ENCODE peak calls at places on chromosome 14, in five cellular contexts. Q is epithelial cell of esophagus, X is A673, U is right lobe of liver, A is GM12865. F is an unnamed sample.

GRCh38 chr14:59161571-59162175 is 26.8 kb upstream of the DAAM1 start:
- DNase-seq in U (no peak), X (peak), Q (peak), A (peak), F (no peak)

GRCh38 chr14:75044322-75044721 is 6.9 kb downstream of the MLH3 start:
- DNase-seq in A (no peak), U (no peak), Q (peak), X (peak), F (no peak)

GRCh38 chr14:71720978-71721624 is 211.1 kb upstream of the RGS6 start:
- DNase-seq in A (peak), U (no peak), Q (peak), X (peak), F (no peak)

GRCh38 chr14:93219103-93219726 is 12.2 kb downstream of the UBR7 start:
- DNase-seq in A (peak), U (no peak), Q (peak), X (peak), F (no peak)

GRCh38 chr14:93970967-93971634 is 5.3 kb downstream of the ASB2 start:
- DNase-seq in X (no peak), U (no peak), Q (no peak), A (peak), F (peak)

GRCh38 chr14:35480119-35480769 is 53.7 kb upstream of the INSM2 start:
- DNase-seq in X (no peak), A (peak), U (no peak), Q (peak), F (peak)

GRCh38 chr14:102138935-102139247 is 806 bp upstream of the WDR20 start:
- DNase-seq in Q (no peak), U (no peak), X (no peak), A (no peak), F (no peak)

GRCh38 chr14:95759952-95760351 is 46.0 kb upstream of the TCL1A start:
- DNase-seq in Q (no peak), A (no peak), U (no peak), X (no peak), F (no peak)

GRCh38 chr14:68487805-68488590 is 304.9 kb downstream of the ZFP36L1 start:
- DNase-seq in A (no peak), Q (peak), X (no peak), U (no peak), F (no peak)

GRCh38 chr14:101715209-101716076 is 46.1 kb upstream of the PPP2R5C start:
- DNase-seq in A (no peak), U (no peak), Q (no peak), X (no peak), F (no peak)

GRCh38 chr14:89365071-89365801 is 51.8 kb downstream of the FOXN3 start:
- DNase-seq in A (peak), X (peak), U (no peak), Q (no peak), F (peak)

GRCh38 chr14:50545618-50546017 is 13.2 kb upstream of the MAP4K5 start:
- DNase-seq in U (no peak), X (no peak), Q (peak), A (no peak), F (no peak)

GRCh38 chr14:74085047-74085637 is 386 bp downstream of the LIN52 start:
- DNase-seq in Q (peak), U (no peak), A (peak), X (no peak), F (peak)

GRCh38 chr14:67493092-67493717 is 4.7 kb upstream of the TMEM229B start:
- DNase-seq in X (no peak), Q (no peak), U (no peak), A (peak), F (peak)

GRCh38 chr14:101483829-101484228 is 77.5 kb upstream of the DIO3 start:
- DNase-seq in X (no peak), Q (no peak), U (no peak), A (no peak), F (no peak)

GRCh38 chr14:54637829-54638446 is 71.0 kb downstream of the SAMD4A start:
- DNase-seq in Q (peak), X (peak), U (no peak), A (no peak), F (no peak)

GRCh38 chr14:65070710-65071033 is 31.6 kb downstream of the MAX start:
- DNase-seq in A (peak), X (peak), U (no peak), Q (no peak), F (no peak)

GRCh38 chr14:64960762-64961276 is 11.3 kb downstream of the RAB15 start:
- DNase-seq in A (no peak), U (no peak), X (no peak), Q (no peak), F (no peak)

GRCh38 chr14:80211143-80212024 is at the start of gene DIO2:
- DNase-seq in Q (peak), U (no peak), A (no peak), X (peak), F (no peak)

GRCh38 chr14:94089479-94089878 is 8.4 kb downstream of the IFI27L1 start:
- DNase-seq in U (no peak), A (no peak), Q (peak), X (no peak), F (no peak)

GRCh38 chr14:87013583-87013982 is 979.4 kb downstream of the GALC start:
- DNase-seq in A (no peak), U (no peak), Q (peak), X (no peak), F (no peak)

GRCh38 chr14:64502476-64503183 is 1.0 kb downstream of the ZBTB25 start:
- DNase-seq in U (no peak), A (peak), Q (peak), X (no peak), F (no peak)

GRCh38 chr14:86221755-86222154 is 691.8 kb downstream of the FLRT2 start:
- DNase-seq in Q (no peak), X (no peak), U (no peak), A (no peak), F (no peak)

GRCh38 chr14:81837304-81837703 is 303.7 kb upstream of the SEL1L start:
- DNase-seq in Q (no peak), X (no peak), A (no peak), U (no peak), F (no peak)

GRCh38 chr14:101927859-101928258 is 36.5 kb upstream of the DYNC1H1 start:
- DNase-seq in X (no peak), U (peak), Q (peak), A (no peak), F (no peak)

GRCh38 chr14:64049616-64050381 is 197.0 kb downstream of the SYNE2 start:
- DNase-seq in X (no peak), A (no peak), U (no peak), Q (no peak), F (no peak)

GRCh38 chr14:88556581-88556980 is 1.8 kb upstream of the PTPN21 start:
- DNase-seq in Q (no peak), U (no peak), A (no peak), X (no peak), F (no peak)

GRCh38 chr14:70714055-70714550 is 72.4 kb downstream of the TTC9 start:
- DNase-seq in A (peak), X (peak), Q (peak), U (no peak), F (peak)

GRCh38 chr14:58805605-58806358 is 168.0 kb downstream of the DACT1 start:
- DNase-seq in Q (no peak), A (no peak), X (peak), U (no peak), F (no peak)

GRCh38 chr14:34496679-34497513 is 34.9 kb upstream of the SPTSSA start:
- DNase-seq in Q (peak), U (no peak), X (peak), A (no peak), F (no peak)

GRCh38 chr14:63951429-63951828 is 98.6 kb downstream of the SYNE2 start:
- DNase-seq in U (no peak), A (no peak), Q (no peak), X (no peak), F (no peak)

GRCh38 chr14:26993541-26993940 is 395.7 kb upstream of the NOVA1 start:
- DNase-seq in U (no peak), A (no peak), X (no peak), Q (no peak), F (no peak)

GRCh38 chr14:74362361-74362915 is 14.2 kb downstream of the VRTN start:
- DNase-seq in A (peak), Q (peak), X (peak), U (peak), F (no peak)

GRCh38 chr14:93033983-93034670 is 81.6 kb downstream of the ITPK1 start:
- DNase-seq in U (no peak), Q (no peak), X (peak), A (peak), F (peak)

GRCh38 chr14:68824517-68825347 is 31.9 kb upstream of the ZFP36L1 start:
- DNase-seq in X (peak), U (peak), A (peak), Q (peak), F (no peak)

GRCh38 chr14:35051796-35052195 is 5.7 kb downstream of the FAM177A1 start:
- DNase-seq in U (no peak), X (no peak), A (no peak), Q (no peak), F (no peak)

GRCh38 chr14:68495101-68495637 is 297.7 kb downstream of the ZFP36L1 start:
- DNase-seq in X (no peak), Q (peak), A (no peak), U (no peak), F (no peak)

GRCh38 chr14:88852632-88853031 is 28.2 kb downstream of the TTC8 start:
- DNase-seq in U (no peak), A (no peak), X (no peak), Q (no peak), F (no peak)

GRCh38 chr14:64718762-64719161 is 14.5 kb downstream of the PLEKHG3 start:
- DNase-seq in Q (no peak), X (no peak), A (no peak), U (no peak), F (no peak)

DNA sequence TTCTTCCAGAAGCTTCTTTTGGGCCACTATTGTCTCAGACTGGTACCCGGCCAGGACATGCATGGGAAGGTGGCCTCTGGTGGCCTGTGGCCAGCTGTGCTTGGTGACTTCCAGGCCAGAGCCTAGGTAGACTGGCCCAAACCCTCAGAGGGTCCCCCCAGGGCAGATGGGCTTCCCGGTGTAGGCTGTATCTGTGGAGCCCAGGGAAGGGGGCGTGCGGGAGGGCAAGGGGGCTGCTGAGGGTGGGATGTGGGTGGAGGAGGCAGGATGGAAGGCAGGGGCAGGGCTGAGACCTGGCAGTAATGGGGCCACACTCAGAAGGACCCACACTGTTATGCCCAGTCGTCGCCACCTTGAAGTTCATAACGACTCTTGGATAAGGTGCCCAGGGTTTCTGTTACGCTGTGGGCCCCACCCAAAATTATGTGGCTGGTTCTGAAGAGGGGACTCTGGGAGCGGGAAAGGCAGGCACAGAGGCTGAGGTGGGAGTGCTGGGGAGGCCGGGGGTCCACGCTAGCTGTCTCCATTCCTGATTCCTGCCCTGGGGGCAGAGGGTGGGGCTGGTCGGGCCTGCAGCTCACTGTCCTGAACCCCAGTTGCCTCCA is 52.1 kb downstream of the KIF26A start:
- DNase-seq in U (no peak), A (no peak), Q (no peak), X (no peak), F (no peak)
- TF ChIP-seq CTCF in U (no peak), A (no peak), Q (no peak), X (no peak), F (no peak)

GRCh38 chr14:103209054-103209453 is 85.8 kb downstream of the TNFAIP2 start:
- DNase-seq in Q (no peak), X (no peak), U (no peak), A (no peak), F (no peak)
- TF ChIP-seq CTCF in Q (no peak), X (no peak), U (no peak), A (no peak), F (no peak)

GRCh38 chr14:77151918-77152588 is 10.5 kb upstream of the ZDHHC22 start:
- DNase-seq in Q (peak), X (peak), A (peak), U (no peak), F (no peak)

GRCh38 chr14:77148510-77149231 is 7.1 kb upstream of the ZDHHC22 start:
- DNase-seq in A (no peak), Q (no peak), X (no peak), U (no peak), F (no peak)

GRCh38 chr14:77154421-77154820 is 12.8 kb upstream of the ZDHHC22 start:
- DNase-seq in X (peak), A (no peak), Q (no peak), U (no peak), F (no peak)

GRCh38 chr14:77153802-77154201 is 12.2 kb upstream of the ZDHHC22 start:
- DNase-seq in X (no peak), A (no peak), U (no peak), Q (no peak), F (no peak)

DNA sequence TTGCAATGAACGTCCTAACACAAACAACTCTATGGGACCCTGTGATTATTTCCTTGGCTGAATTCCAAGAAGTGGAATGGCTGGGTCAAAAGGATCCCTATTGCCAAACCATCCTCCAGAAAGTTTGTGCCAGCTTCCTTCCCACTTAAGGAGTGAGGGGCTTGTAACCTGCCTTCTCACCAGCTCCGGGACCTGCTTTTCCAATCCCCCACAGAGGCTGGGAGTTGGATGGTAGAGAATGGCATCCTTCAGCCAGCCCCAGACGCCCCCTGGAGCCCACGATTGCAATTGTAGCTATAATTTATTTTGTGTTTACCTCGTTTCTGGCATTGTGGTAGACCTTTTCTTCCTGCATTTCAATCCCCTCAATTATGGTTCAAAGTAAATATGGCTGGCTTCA is 9.7 kb upstream of the ZDHHC22 start:
- DNase-seq in Q (peak), X (peak), U (no peak), A (no peak), F (no peak)
- TF ChIP-seq CTCF in Q (peak), X (peak), U (peak), A (peak), F (peak)

DNA sequence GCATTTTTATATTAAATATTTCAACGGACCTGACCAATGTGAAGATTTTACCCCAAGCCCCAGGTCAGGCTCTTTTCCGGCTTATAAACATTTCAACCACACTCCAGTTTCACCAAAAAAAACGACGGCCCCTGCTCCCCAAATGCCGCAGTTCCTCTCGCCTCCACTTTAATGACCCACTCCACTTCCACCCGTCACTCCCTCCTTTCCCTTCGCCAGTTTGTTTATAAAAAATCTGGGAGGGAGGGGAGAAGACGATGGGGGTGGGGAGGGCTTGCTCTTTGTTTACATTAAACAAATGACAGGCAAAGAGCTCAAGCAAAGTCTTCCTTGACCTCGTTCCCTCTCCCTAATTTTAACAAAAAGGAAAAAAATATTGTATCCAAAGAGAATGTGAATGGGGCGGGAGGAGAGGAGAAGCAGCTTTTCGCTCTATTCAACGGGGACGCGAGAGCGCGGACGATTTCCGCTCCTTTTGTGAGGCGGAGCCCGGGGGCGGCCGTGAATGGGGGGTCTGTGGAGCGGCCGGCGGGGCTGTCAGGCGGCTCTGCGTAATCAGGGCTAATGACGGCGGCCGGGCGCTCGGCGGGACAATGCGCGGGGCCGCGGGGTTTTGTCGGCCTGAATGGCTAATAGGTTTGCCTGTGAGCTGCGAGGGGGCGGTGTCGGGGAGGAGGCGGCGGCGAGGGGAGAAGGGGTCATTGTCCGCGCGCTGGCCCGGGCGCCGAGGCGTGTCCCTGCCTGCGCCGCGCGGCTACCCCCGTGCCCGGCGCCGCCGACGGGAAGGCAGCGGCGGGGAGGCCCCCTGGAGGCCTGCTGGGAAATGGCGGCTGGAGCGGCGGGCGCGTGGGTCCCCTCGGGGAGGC is 5.7 kb downstream of the SIX6 start:
- DNase-seq in X (peak), Q (no peak), U (no peak), A (no peak), F (no peak)
- TF ChIP-seq CTCF in X (peak), Q (no peak), U (peak), A (no peak), F (no peak)

GRCh38 chr14:23528555-23528954 is 23.0 kb downstream of the ZFHX2 start:
- DNase-seq in A (no peak), X (no peak), Q (peak), U (no peak), F (no peak)
- TF ChIP-seq CTCF in A (no peak), X (peak), Q (peak), U (no peak), F (no peak)

GRCh38 chr14:45715946-45716345 is 462.9 kb upstream of the MIS18BP1 start:
- DNase-seq in X (peak), Q (peak), U (no peak), A (no peak), F (no peak)

GRCh38 chr14:45716506-45716905 is 463.5 kb upstream of the MIS18BP1 start:
- DNase-seq in X (peak), U (no peak), A (peak), Q (peak), F (no peak)
- TF ChIP-seq CTCF in X (peak), U (no peak), A (no peak), Q (peak), F (no peak)

DNA sequence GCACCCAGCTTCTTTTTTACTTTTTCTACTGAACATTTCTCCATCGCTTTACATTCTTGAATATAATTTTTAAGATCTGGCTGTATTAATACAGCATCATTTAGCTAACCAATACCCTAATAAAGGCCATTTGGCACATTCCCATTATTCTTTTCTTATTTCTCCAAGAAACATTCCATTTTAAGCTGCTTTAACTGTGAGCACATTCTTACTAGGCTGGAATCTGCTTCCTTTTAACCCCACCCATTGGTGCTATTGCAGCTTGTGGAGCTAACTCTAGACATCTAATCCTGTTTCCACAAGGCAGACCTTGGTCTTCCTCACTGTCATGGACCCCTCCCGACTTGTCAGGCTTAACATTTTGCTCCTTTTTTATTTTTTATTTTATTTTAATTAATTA is 15.2 kb downstream of the CALM1 start:
- DNase-seq in X (no peak), Q (no peak), A (no peak), U (no peak), F (no peak)
- TF ChIP-seq CTCF in X (no peak), Q (no peak), A (no peak), U (no peak), F (no peak)

GRCh38 chr14:57293851-57294837 is 25.4 kb downstream of the AP5M1 start:
- DNase-seq in X (peak), A (no peak), Q (no peak), U (no peak), F (no peak)
- TF ChIP-seq CTCF in X (peak), A (peak), Q (peak), U (peak), F (peak)

DNA sequence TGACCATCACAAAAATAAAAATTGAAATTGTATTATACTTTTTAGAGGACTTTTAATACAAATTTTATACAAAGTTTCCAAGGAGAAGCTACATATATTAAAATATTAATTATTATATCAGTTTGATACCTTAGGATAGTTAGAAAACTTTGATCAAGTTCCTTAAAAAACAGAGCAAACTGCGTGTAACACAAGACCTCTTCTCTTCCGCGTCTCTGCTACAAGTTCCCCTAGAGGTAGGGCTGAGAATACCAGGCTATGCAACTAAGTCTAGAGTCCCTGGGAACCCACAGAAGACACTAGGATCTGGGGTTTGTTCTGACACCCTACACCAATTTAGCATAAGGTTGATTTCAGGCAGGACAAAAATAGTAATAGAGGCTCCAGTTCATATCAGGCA is 319.0 kb downstream of the FOXG1 start:
- DNase-seq in A (no peak), U (no peak), Q (peak), X (peak), F (no peak)
- TF ChIP-seq CTCF in A (no peak), U (peak), Q (peak), X (peak), F (no peak)

GRCh38 chr14:99012703-99013102 is 259.3 kb downstream of the BCL11B start:
- DNase-seq in A (no peak), U (no peak), X (no peak), Q (no peak), F (no peak)

GRCh38 chr14:99009875-99010274 is 262.1 kb downstream of the BCL11B start:
- DNase-seq in U (no peak), A (no peak), X (no peak), Q (no peak), F (no peak)

GRCh38 chr14:99011385-99011784 is 260.6 kb downstream of the BCL11B start:
- DNase-seq in Q (no peak), U (no peak), X (no peak), A (no peak), F (no peak)

GRCh38 chr14:99015833-99016232 is 256.2 kb downstream of the BCL11B start:
- DNase-seq in Q (no peak), U (no peak), A (no peak), X (no peak), F (no peak)
- TF ChIP-seq CTCF in Q (no peak), U (no peak), A (no peak), X (no peak), F (no peak)